ENCODE peak calls at places on chromosomes 4 and X, in five cellular contexts. M, U, D, W and T are unnamed samples. For H3K4me1, the result is how much of the 10 kb centered on the place peaks cover.

GRCh38 chrX:154540897-154541535 is 5.6 kb downstream of the G6PD start:
- DNase-seq in M (no peak), U (no peak), D (no peak), W (no peak), T (peak)

GRCh38 chr4:127586922-127587571 is 45.7 kb upstream of the INTU start:
- DNase-seq in M (no peak), U (no peak), D (peak), W (peak), T (no peak)

GRCh38 chrX:19673334-19674040 is 158.2 kb upstream of the MAP3K15 start:
- DNase-seq in M (peak), U (peak), D (peak), W (peak), T (peak)

GRCh38 chr4:69092190-69092589 is 4.1 kb upstream of the UGT2B7 start:
- DNase-seq in M (no peak), U (no peak), D (no peak), W (peak), T (no peak)

GRCh38 chrX:8879750-8880149 is 78.6 kb upstream of the FAM9A start:
- DNase-seq in M (no peak), U (no peak), D (peak), W (peak), T (no peak)

GRCh38 chr4:174873931-174874330 is 44.2 kb upstream of the ADAM29 start:
- DNase-seq in M (no peak), U (no peak), D (peak), W (no peak), T (no peak)

GRCh38 chrX:151225843-151226242 is 49.5 kb downstream of the GPR50 start:
- DNase-seq in M (no peak), U (no peak), D (no peak), W (no peak), T (no peak)

GRCh38 chr4:17578482-17578891 is 1.5 kb downstream of the LAP3 start:
- DNase-seq in M (no peak), U (no peak), D (no peak), W (peak), T (no peak)

GRCh38 chr4:151651496-151651895 is 109.3 kb downstream of the GATB start:
- DNase-seq in M (no peak), U (no peak), D (no peak), W (no peak), T (no peak)

GRCh38 chrX:30713061-30713525 is 59.9 kb downstream of the GK start:
- DNase-seq in M (no peak), U (peak), D (peak), W (peak), T (peak)

GRCh38 chrX:130174051-130174704 is 2.4 kb downstream of the RAB33A start:
- DNase-seq in M (peak), U (peak), D (peak), W (peak), T (no peak)

GRCh38 chr4:183080372-183081115 is 18.5 kb upstream of the WWC2 start:
- DNase-seq in M (no peak), U (no peak), D (no peak), W (no peak), T (no peak)

GRCh38 chrX:118182050-118182449 is 65.4 kb upstream of the KLHL13 start:
- DNase-seq in M (no peak), U (no peak), D (no peak), W (peak), T (no peak)

GRCh38 chr4:16505726-16506125 is 279.5 kb upstream of the TAPT1 start:
- DNase-seq in M (no peak), U (no peak), D (peak), W (peak), T (no peak)

GRCh38 chr4:41661447-41662076 is 87.0 kb downstream of the PHOX2B start:
- DNase-seq in M (peak), U (peak), D (peak), W (peak), T (no peak)

GRCh38 chrX:132694331-132694823 is 205.5 kb upstream of the MBNL3 start:
- DNase-seq in M (no peak), U (no peak), D (no peak), W (no peak), T (no peak)

GRCh38 chrX:51643377-51643776 is 24.7 kb upstream of the CENPVL3 start:
- DNase-seq in M (no peak), U (no peak), D (no peak), W (no peak), T (no peak)

GRCh38 chr4:105050896-105051295 is 95.8 kb upstream of the TET2 start:
- DNase-seq in M (no peak), U (no peak), D (no peak), W (peak), T (no peak)

GRCh38 chr4:4502694-4503311 is 39.0 kb downstream of the STX18 start:
- DNase-seq in M (no peak), U (no peak), D (no peak), W (peak), T (no peak)

GRCh38 chrX:10634681-10635161 is 14.3 kb upstream of the MID1 start:
- DNase-seq in M (no peak), U (no peak), D (peak), W (peak), T (no peak)

GRCh38 chrX:130103605-130104004 is 6.7 kb downstream of the ELF4 start:
- DNase-seq in M (no peak), U (no peak), D (no peak), W (no peak), T (no peak)

GRCh38 chrX:140157611-140158010 is 192.3 kb upstream of the CXorf66 start:
- DNase-seq in M (no peak), U (no peak), D (no peak), W (peak), T (no peak)

GRCh38 chr4:121738780-121739547 is 26.0 kb downstream of the SMIM43 start:
- DNase-seq in M (no peak), U (peak), D (no peak), W (peak), T (no peak)

GRCh38 chr4:76576824-76577223 is 141.8 kb downstream of the SHROOM3 start:
- DNase-seq in M (no peak), U (no peak), D (no peak), W (no peak), T (no peak)

GRCh38 chr4:185227131-185227551 is 17.7 kb downstream of the SNX25 start:
- DNase-seq in M (no peak), U (no peak), D (no peak), W (peak), T (no peak)

GRCh38 chrX:107985032-107985431 is 2.9 kb upstream of the TEX13B start:
- DNase-seq in M (no peak), U (no peak), D (no peak), W (no peak), T (no peak)

GRCh38 chr4:13173974-13174373 is 310.2 kb downstream of the RAB28 start:
- DNase-seq in M (peak), U (no peak), D (no peak), W (no peak), T (no peak)

GRCh38 chr4:41560112-41560511 is 22.2 kb downstream of the LIMCH1 start:
- DNase-seq in M (no peak), U (no peak), D (no peak), W (no peak), T (no peak)

GRCh38 chrX:154748712-154749339 is 2.1 kb downstream of the GAB3 start:
- DNase-seq in M (no peak), U (peak), D (peak), W (peak), T (no peak)

GRCh38 chrX:39815621-39816020 is 282.1 kb downstream of the BCOR start:
- DNase-seq in M (no peak), U (no peak), D (peak), W (peak), T (no peak)

GRCh38 chrX:103674531-103675454 is 11.7 kb downstream of the MORF4L2 start:
- DNase-seq in M (no peak), U (no peak), D (no peak), W (peak), T (no peak)

GRCh38 chrX:131828482-131828881 is 194.6 kb upstream of the STK26 start:
- DNase-seq in M (no peak), U (no peak), D (no peak), W (no peak), T (no peak)

DNA sequence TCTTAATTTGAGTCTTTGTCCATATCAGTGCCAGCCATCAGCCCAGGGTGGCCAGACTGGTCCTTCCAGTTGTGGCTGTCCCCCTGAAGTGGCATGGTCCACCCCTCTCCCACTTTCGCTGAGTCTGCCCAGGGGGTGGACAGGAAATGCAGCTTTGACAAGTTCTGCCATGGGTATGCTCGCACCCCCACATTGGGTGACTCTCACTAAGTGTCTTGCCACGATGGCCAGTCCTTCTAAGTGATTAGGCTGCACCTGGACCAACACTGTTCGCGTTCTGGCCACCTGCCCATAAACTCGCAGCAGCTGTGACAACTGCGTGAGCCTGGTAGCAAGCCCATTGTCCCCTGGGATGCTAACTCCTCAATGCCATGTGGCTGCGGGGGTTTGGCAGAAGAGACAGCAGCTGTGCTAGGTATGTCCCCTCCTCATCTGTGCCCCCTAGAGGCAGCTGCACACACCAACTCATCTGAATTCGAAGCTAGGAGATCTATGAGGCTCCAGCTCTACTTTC is 10.0 kb upstream of the LNX1 start:
- DNase-seq in M (no peak), U (no peak), D (peak), W (no peak), T (no peak)
- TF ChIP-seq CTCF in M (no peak), U (no peak), D (peak), W (peak), T (no peak)

GRCh38 chr4:1755297-1755696 is 34.0 kb downstream of the TACC3 start:
- DNase-seq in M (no peak), U (no peak), D (no peak), W (no peak), T (no peak)

GRCh38 chr4:1754336-1754735 is 33.0 kb downstream of the TACC3 start:
- DNase-seq in M (no peak), U (no peak), D (no peak), W (no peak), T (no peak)

GRCh38 chr4:1753256-1753655 is 31.9 kb downstream of the TACC3 start:
- DNase-seq in M (no peak), U (no peak), D (no peak), W (no peak), T (no peak)

GRCh38 chr4:1752284-1753041 is 31.1 kb downstream of the TACC3 start:
- DNase-seq in M (no peak), U (no peak), D (no peak), W (peak), T (no peak)

DNA sequence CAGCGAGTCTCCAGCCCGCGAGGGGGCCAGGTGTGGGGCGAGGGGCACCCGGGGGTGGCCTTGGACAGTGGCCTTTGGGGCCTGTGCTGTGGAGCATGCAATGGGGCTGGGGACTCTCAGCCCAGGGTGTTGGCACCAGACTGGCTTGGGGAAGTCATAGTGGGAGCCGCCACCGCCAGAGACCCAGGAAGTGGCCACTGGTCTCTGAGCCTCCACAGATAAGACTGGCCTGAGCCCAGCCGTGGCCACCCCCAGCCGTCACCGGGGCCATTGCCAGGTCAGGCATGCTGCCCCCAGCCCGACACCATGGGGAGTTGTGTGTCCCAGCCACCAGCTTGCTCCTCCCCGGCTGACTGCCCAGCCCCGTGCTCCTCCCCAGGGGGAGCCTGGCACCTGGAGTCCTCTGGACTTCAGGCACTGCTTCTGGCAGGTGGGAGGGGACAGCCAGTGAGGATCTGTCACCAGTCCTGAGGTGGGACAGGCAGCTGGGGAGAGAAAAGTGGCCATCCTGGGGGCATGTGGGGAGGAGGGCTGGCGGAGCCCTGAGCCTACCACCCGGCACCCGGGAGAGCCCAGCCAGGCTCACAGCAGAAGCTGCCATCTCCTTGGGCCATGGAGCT is 32.5 kb downstream of the TACC3 start:
- DNase-seq in M (no peak), U (no peak), D (no peak), W (no peak), T (no peak)
- H3K4me1 ChIP-seq in M (under half), U (under half), D (under half), W (under half), T (under half)

GRCh38 chr4:154348657-154349056 is 142.9 kb downstream of the DCHS2 start:
- DNase-seq in M (no peak), U (no peak), D (no peak), W (no peak), T (no peak)
- TF ChIP-seq CTCF in M (no peak), U (no peak), D (peak), W (no peak), T (no peak)

GRCh38 chrX:120464409-120464808 is 4.7 kb downstream of the LAMP2 start:
- DNase-seq in M (no peak), U (no peak), D (no peak), W (no peak), T (no peak)
- H3K4me1 ChIP-seq in M (under half), U (under half), D (under half), W (under half), T (half or more)

GRCh38 chr4:7705062-7705461 is 234.6 kb downstream of the AFAP1 start:
- DNase-seq in M (no peak), U (peak), D (no peak), W (no peak), T (peak)
- TF ChIP-seq CTCF in M (no peak), U (no peak), D (no peak), W (no peak), T (no peak)

GRCh38 chr4:86935833-86936721 is 1.3 kb downstream of the AFF1 start:
- DNase-seq in M (peak), U (peak), D (no peak), W (peak), T (peak)
- H3K4me1 ChIP-seq in M (under half), U (under half), D (under half), W (under half), T (under half)

DNA sequence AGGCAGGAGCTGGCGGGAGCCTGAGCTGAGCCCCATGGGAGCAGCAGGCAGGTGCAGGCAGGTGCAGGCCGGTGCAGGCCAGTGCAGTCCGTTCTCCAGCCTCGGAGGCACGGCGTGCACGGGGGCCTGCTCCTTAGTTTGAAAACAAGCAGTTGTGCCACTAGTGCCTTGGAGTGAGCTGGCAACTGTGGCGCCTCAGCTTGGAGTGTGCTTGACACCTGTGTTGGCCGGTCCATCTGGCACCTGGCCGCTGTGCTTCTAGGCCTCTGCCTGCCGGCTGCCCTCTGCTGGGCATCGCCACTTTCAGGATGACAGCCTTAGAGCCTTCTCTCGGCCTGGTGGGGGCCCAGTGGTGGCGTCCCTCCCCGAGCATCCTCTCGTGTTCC is 47.9 kb downstream of the RGS12 start:
- DNase-seq in M (peak), U (no peak), D (no peak), W (no peak), T (peak)
- TF ChIP-seq CTCF in M (no peak), U (no peak), D (no peak), W (no peak), T (no peak)

GRCh38 chr4:10587296-10587695 is 97.3 kb downstream of the CLNK start:
- DNase-seq in M (no peak), U (no peak), D (no peak), W (no peak), T (no peak)
- H3K4me1 ChIP-seq in M (under half), U (under half), D (under half), W (under half), T (under half)

GRCh38 chr4:130335417-130336194 is 1239.7 kb downstream of the C4orf33 start:
- DNase-seq in M (no peak), U (no peak), D (no peak), W (no peak), T (peak)

GRCh38 chr4:130336585-130337217 is 1240.7 kb downstream of the C4orf33 start:
- DNase-seq in M (no peak), U (no peak), D (peak), W (peak), T (no peak)

DNA sequence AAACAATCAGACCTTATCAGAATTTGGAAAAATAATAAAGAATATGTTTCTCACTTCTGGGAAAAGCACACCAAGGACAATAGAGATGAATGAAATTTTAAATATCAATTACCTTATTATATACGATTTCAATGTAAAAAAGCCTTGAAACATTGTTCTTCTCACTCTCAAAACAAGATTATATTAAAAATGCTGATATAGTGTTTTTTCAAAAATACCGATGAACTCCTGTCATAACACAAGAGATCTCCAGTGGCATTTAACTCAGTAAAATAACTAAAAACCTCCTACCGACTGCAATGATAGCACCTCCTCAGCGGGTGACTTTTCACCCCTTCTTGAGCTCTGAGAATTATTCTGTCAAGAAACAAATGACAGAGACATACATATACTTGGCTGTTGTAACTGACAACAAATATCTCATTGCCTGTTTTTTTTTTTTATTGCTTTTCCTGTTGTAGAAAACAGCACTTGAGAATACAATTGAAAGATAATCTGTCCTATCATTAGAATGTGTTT is 1237.3 kb downstream of the C4orf33 start:
- DNase-seq in M (no peak), U (no peak), D (no peak), W (no peak), T (no peak)
- TF ChIP-seq CTCF in M (no peak), U (no peak), D (no peak), W (no peak), T (no peak)